ENCODE peak calls at places on chromosomes 7 and 10, in nine cellular contexts. P is amygdala, U is iris pigment epithelial cell, H is thoracic aorta, R is bronchial epithelial cell, C is NCI-H510A treated with DMSO at 0.1 percent for 48 hours, M is kidney glomerular epithelial cell, T is naive B cell, A is AG20443. O is an unnamed sample.

GRCh38 chr10:103076996-103077395 is 116.1 kb downstream of the NT5C2 start:
- DNase-seq in P (no peak), U (no peak), H (no peak), R (no peak), C (no peak), M (no peak), T (no peak), A (no peak), O (no peak)

GRCh38 chr7:115676080-115676479 is 354.5 kb downstream of the TFEC start:
- DNase-seq in P (no peak), U (peak), H (no peak), R (peak), C (peak), M (peak), T (no peak), A (no peak), O (no peak)

GRCh38 chr7:47803846-47804245 is 144.4 kb downstream of the PKD1L1 start:
- DNase-seq in P (no peak), U (no peak), H (no peak), R (no peak), C (no peak), M (no peak), T (no peak), A (no peak), O (no peak)

GRCh38 chr10:114876602-114877300 is 55.2 kb downstream of the FHIP2A start:
- DNase-seq in P (no peak), U (peak), H (no peak), R (peak), C (peak), M (peak), T (no peak), A (peak), O (peak)

GRCh38 chr7:4566714-4567113 is 115.4 kb upstream of the FOXK1 start:
- DNase-seq in P (no peak), U (no peak), H (no peak), R (no peak), C (no peak), M (no peak), T (no peak), A (no peak), O (no peak)

GRCh38 chr10:86190291-86190690 is 176.3 kb downstream of the GRID1 start:
- DNase-seq in P (no peak), U (no peak), H (no peak), R (no peak), C (no peak), M (no peak), T (no peak), A (no peak), O (no peak)

GRCh38 chr10:78604286-78604685 is 464.5 kb upstream of the ZMIZ1 start:
- DNase-seq in P (no peak), U (no peak), H (no peak), R (no peak), C (no peak), M (no peak), T (no peak), A (no peak), O (no peak)

GRCh38 chr7:114663502-114663901 is 248.9 kb downstream of the FOXP2 start:
- DNase-seq in P (peak), U (peak), H (no peak), R (peak), C (peak), M (peak), T (no peak), A (peak), O (no peak)

GRCh38 chr10:116752969-116753665 is 10.8 kb upstream of the HSPA12A start:
- DNase-seq in P (peak), U (no peak), H (no peak), R (no peak), C (no peak), M (no peak), T (no peak), A (no peak), O (no peak)

GRCh38 chr7:83410989-83411591 is 237.8 kb downstream of the SEMA3E start:
- DNase-seq in P (peak), U (peak), H (no peak), R (peak), C (peak), M (peak), T (no peak), A (peak), O (no peak)

GRCh38 chr7:143382791-143383641 is 1.9 kb downstream of the ZYX start:
- DNase-seq in P (no peak), U (no peak), H (no peak), R (no peak), C (no peak), M (no peak), T (no peak), A (peak), O (no peak)

GRCh38 chr7:47191316-47191715 is 390.6 kb downstream of the TNS3 start:
- DNase-seq in P (no peak), U (no peak), H (no peak), R (no peak), C (no peak), M (no peak), T (no peak), A (no peak), O (no peak)

GRCh38 chr7:142391191-142391992 is 133.5 kb upstream of the PRSS58 start:
- DNase-seq in P (no peak), U (no peak), H (no peak), R (no peak), C (no peak), M (no peak), T (no peak), A (no peak), O (peak)

GRCh38 chr10:132904169-132904813 is 38.1 kb downstream of the CFAP46 start:
- DNase-seq in P (no peak), U (peak), H (no peak), R (no peak), C (no peak), M (peak), T (peak), A (peak), O (no peak)

GRCh38 chr10:77409697-77410471 is 227.7 kb downstream of the KCNMA1 start:
- DNase-seq in P (no peak), U (no peak), H (no peak), R (no peak), C (peak), M (no peak), T (no peak), A (no peak), O (no peak)

GRCh38 chr10:73876566-73876965 is 2.2 kb upstream of the CAMK2G start:
- DNase-seq in P (no peak), U (no peak), H (no peak), R (no peak), C (no peak), M (no peak), T (no peak), A (no peak), O (no peak)

GRCh38 chr10:78062296-78062695 is 28.6 kb downstream of the RPS24 start:
- DNase-seq in P (no peak), U (no peak), H (no peak), R (no peak), C (no peak), M (no peak), T (no peak), A (no peak), O (no peak)

GRCh38 chr10:110852255-110852896 is 19.4 kb upstream of the PDCD4 start:
- DNase-seq in P (no peak), U (peak), H (no peak), R (peak), C (no peak), M (peak), T (no peak), A (no peak), O (no peak)

GRCh38 chr10:86944031-86944419 is 13.4 kb downstream of the MMRN2 start:
- DNase-seq in P (no peak), U (no peak), H (no peak), R (no peak), C (no peak), M (no peak), T (no peak), A (no peak), O (no peak)

GRCh38 chr7:84218681-84219080 is 24.1 kb upstream of the SEMA3A start:
- DNase-seq in P (no peak), U (peak), H (no peak), R (peak), C (no peak), M (no peak), T (no peak), A (no peak), O (no peak)

GRCh38 chr10:73907841-73908517 is 3.0 kb upstream of the PLAU start:
- DNase-seq in P (no peak), U (peak), H (no peak), R (peak), C (no peak), M (peak), T (no peak), A (peak), O (no peak)

GRCh38 chr7:14962778-14963177 is 60.2 kb upstream of the DGKB start:
- DNase-seq in P (no peak), U (no peak), H (no peak), R (no peak), C (no peak), M (no peak), T (no peak), A (no peak), O (no peak)

GRCh38 chr10:88117227-88117626 is 253.8 kb downstream of the PTEN start:
- DNase-seq in P (no peak), U (no peak), H (no peak), R (no peak), C (no peak), M (no peak), T (no peak), A (no peak), O (no peak)

GRCh38 chr10:102645388-102645740 is 1.1 kb downstream of the TRIM8 start:
- DNase-seq in P (peak), U (no peak), H (peak), R (peak), C (peak), M (peak), T (peak), A (no peak), O (no peak)

GRCh38 chr10:24958701-24959392 is 6.4 kb upstream of the PRTFDC1 start:
- DNase-seq in P (peak), U (peak), H (no peak), R (no peak), C (no peak), M (peak), T (no peak), A (peak), O (no peak)

GRCh38 chr10:97685395-97685958 is 1.6 kb downstream of the AVPI1 start:
- DNase-seq in P (no peak), U (peak), H (no peak), R (peak), C (peak), M (no peak), T (no peak), A (peak), O (no peak)

GRCh38 chr7:73437091-73437490 is 3.5 kb downstream of the FZD9 start:
- DNase-seq in P (no peak), U (no peak), H (no peak), R (no peak), C (no peak), M (no peak), T (no peak), A (no peak), O (no peak)

GRCh38 chr10:14259696-14260595 is 70.8 kb downstream of the FRMD4A start:
- DNase-seq in P (no peak), U (peak), H (no peak), R (no peak), C (peak), M (peak), T (no peak), A (peak), O (no peak)

GRCh38 chr10:95389176-95389575 is 98.4 kb upstream of the PDLIM1 start:
- DNase-seq in P (no peak), U (no peak), H (no peak), R (no peak), C (no peak), M (no peak), T (no peak), A (no peak), O (no peak)

GRCh38 chr10:81978238-81978637 is 103.2 kb downstream of the NRG3 start:
- DNase-seq in P (no peak), U (peak), H (no peak), R (peak), C (no peak), M (peak), T (no peak), A (no peak), O (peak)

GRCh38 chr10:13518076-13518692 is 10.6 kb downstream of the BEND7 start:
- DNase-seq in P (no peak), U (peak), H (no peak), R (no peak), C (no peak), M (no peak), T (no peak), A (no peak), O (no peak)

GRCh38 chr10:24390746-24391145 is 181.8 kb downstream of the KIAA1217 start:
- DNase-seq in P (no peak), U (peak), H (no peak), R (no peak), C (no peak), M (no peak), T (no peak), A (no peak), O (no peak)

GRCh38 chr10:62454696-62455451 is 80.7 kb downstream of the ZNF365 start:
- DNase-seq in P (no peak), U (peak), H (no peak), R (peak), C (no peak), M (no peak), T (no peak), A (peak), O (no peak)

GRCh38 chr10:26138613-26139012 is 78.0 kb upstream of the GAD2 start:
- DNase-seq in P (no peak), U (no peak), H (no peak), R (no peak), C (no peak), M (no peak), T (no peak), A (no peak), O (no peak)

GRCh38 chr7:391961-392524 is 102.1 kb downstream of the FOXL3 start:
- DNase-seq in P (no peak), U (no peak), H (no peak), R (no peak), C (no peak), M (no peak), T (no peak), A (no peak), O (no peak)

GRCh38 chr10:93695720-93696119 is 6.7 kb downstream of the FRA10AC1 start:
- DNase-seq in P (no peak), U (no peak), H (no peak), R (no peak), C (no peak), M (no peak), T (no peak), A (no peak), O (no peak)